ENCODE peak calls at places on chromosome 10, in five cellular contexts. S is heart left ventricle, K is HFFc6, X is GM19239, C is mammary epithelial cell. L is an unnamed sample.
A peak's percentile ranks its signal among the peaks of the same experiment; 100 is the strongest.

GRCh38 chr10:79070611-79071534 is 2.1 kb downstream of the ZMIZ1 start:
- DNase-seq in K (peak; percentile 77), C (peak; percentile 92), S (peak; percentile 87), X (no peak), L (no peak)

GRCh38 chr10:112763916-112764520 is 186.0 kb upstream of the TCF7L2 start:
- DNase-seq in S (no peak), X (no peak), K (peak; percentile 66), C (no peak), L (no peak)

GRCh38 chr10:20713420-20713819 is 183.7 kb downstream of the NEBL start:
- DNase-seq in S (no peak), C (no peak), X (no peak), K (no peak), L (no peak)

GRCh38 chr10:13862541-13863233 is 275.9 kb downstream of the PRPF18 start:
- DNase-seq in C (no peak), S (no peak), K (no peak), X (no peak), L (no peak)

GRCh38 chr10:115941247-115941840 is 331.7 kb downstream of the GFRA1 start:
- DNase-seq in C (no peak), S (no peak), K (no peak), X (no peak), L (no peak)

GRCh38 chr10:124005091-124005490 is 88.3 kb downstream of the CHST15 start:
- DNase-seq in X (no peak), C (no peak), S (no peak), K (no peak), L (no peak)

GRCh38 chr10:17075510-17075909 is 54.1 kb downstream of the CUBN start:
- DNase-seq in S (no peak), C (peak; percentile 90), K (peak; percentile 93), X (no peak), L (no peak)

GRCh38 chr10:112961609-112962008 is 11.6 kb downstream of the TCF7L2 start:
- DNase-seq in K (no peak), S (no peak), X (no peak), C (no peak), L (no peak)

GRCh38 chr10:4303045-4303444 is 518.0 kb upstream of the KLF6 start:
- DNase-seq in X (no peak), K (no peak), C (no peak), S (no peak), L (no peak)

GRCh38 chr10:34637419-34637911 is 177.6 kb downstream of the PARD3 start:
- DNase-seq in S (peak; percentile 64), X (peak; percentile 30), K (peak; percentile 15), C (peak; percentile 18), L (peak; percentile 81)

GRCh38 chr10:79347894-79348639 is 798 bp downstream of the PPIF start:
- DNase-seq in X (peak; percentile 62), K (peak; percentile 33), S (peak; percentile 75), C (peak; percentile 71), L (peak; percentile 39)

GRCh38 chr10:94225589-94225988 is 137.2 kb downstream of the NOC3L start:
- DNase-seq in S (no peak), K (peak; percentile 17), C (no peak), X (no peak), L (no peak)

GRCh38 chr10:27448926-27449325 is 55.2 kb upstream of the RAB18 start:
- DNase-seq in X (no peak), C (peak; percentile 77), S (no peak), K (peak; percentile 79), L (no peak)

GRCh38 chr10:108249940-108250339 is 1085.4 kb upstream of the SORCS1 start:
- DNase-seq in K (no peak), C (no peak), X (no peak), S (no peak), L (no peak)

GRCh38 chr10:114495303-114495702 is 91.0 kb upstream of the AFAP1L2 start:
- DNase-seq in C (no peak), K (no peak), S (no peak), X (no peak), L (no peak)